ENCODE peak calls at places on chromosome 14, in seven cellular contexts. Z is ascending aorta, R is ovary, A is fibroblast of lung, Q is GM23338, I is PC-3, N is lung. C is an unnamed sample.

GRCh38 chr14:78070344-78070743 is 99.8 kb upstream of the NRXN3 start:
- DNase-seq in A (no peak), R (no peak), N (no peak), Q (no peak), I (no peak), Z (no peak), C (peak; percentile 17)

GRCh38 chr14:44914849-44915248 is 46.9 kb downstream of the KLHL28 start:
- DNase-seq in Z (no peak), N (no peak), I (peak; percentile 12), R (no peak), Q (peak; percentile 64), A (peak; percentile 38), C (peak; percentile 63)

GRCh38 chr14:35159742-35160409 is 37.5 kb downstream of the PRORP start:
- DNase-seq in I (peak; percentile 97), N (no peak), A (peak; percentile 95), R (no peak), Z (no peak), Q (no peak), C (no peak)

GRCh38 chr14:104724407-104724980 is 465 bp downstream of the ADSS1 start:
- DNase-seq in Z (peak; percentile 79), R (peak; percentile 67), Q (peak; percentile 40), A (no peak), I (no peak), N (peak; percentile 49), C (no peak)

GRCh38 chr14:103543721-103544626 is 15.0 kb downstream of the TRMT61A start:
- DNase-seq in A (no peak), Z (no peak), N (no peak), R (peak; percentile 77), I (no peak), Q (peak; percentile 44), C (no peak)

GRCh38 chr14:38211258-38211735 is 3.6 kb downstream of the SSTR1 start:
- DNase-seq in A (no peak), I (no peak), Q (peak; percentile 59), R (no peak), Z (no peak), N (no peak), C (peak; percentile 69)

GRCh38 chr14:55092326-55092725 is 36.7 kb upstream of the LGALS3 start:
- DNase-seq in A (no peak), Q (no peak), I (no peak), Z (no peak), R (no peak), N (no peak), C (no peak)

GRCh38 chr14:37968664-37969225 is 239.0 kb upstream of the SSTR1 start:
- DNase-seq in R (no peak), Q (no peak), N (no peak), A (no peak), Z (no peak), I (no peak), C (no peak)

GRCh38 chr14:102775855-102776760 is 1.1 kb upstream of the TRAF3 start:
- DNase-seq in N (no peak), I (peak; percentile 61), A (peak; percentile 85), Q (peak; percentile 40), Z (no peak), R (peak; percentile 31), C (peak; percentile 63)

GRCh38 chr14:26597136-26598080 is at the start of gene NOVA1:
- DNase-seq in Z (peak; percentile 65), Q (peak; percentile 69), I (no peak), A (no peak), N (no peak), R (peak; percentile 59), C (peak; percentile 74)

GRCh38 chr14:81455344-81455743 is 55.2 kb upstream of the STON2 start:
- DNase-seq in Z (no peak), R (no peak), Q (no peak), N (no peak), I (no peak), A (peak; percentile 68), C (no peak)

GRCh38 chr14:94458558-94459200 is 6.1 kb upstream of the SERPINA11 start:
- DNase-seq in A (no peak), R (no peak), N (no peak), Z (peak; percentile 18), Q (no peak), I (no peak), C (peak; percentile 14)

GRCh38 chr14:90140956-90141316 is 79.1 kb downstream of the KCNK13 start:
- DNase-seq in Q (peak; percentile 7), A (peak; percentile 88), Z (no peak), N (no peak), R (no peak), I (peak; percentile 81), C (no peak)

GRCh38 chr14:61525293-61526011 is 169.9 kb upstream of the HIF1A start:
- DNase-seq in N (peak; percentile 69), R (peak; percentile 47), I (peak; percentile 100), A (peak; percentile 89), Q (no peak), Z (peak; percentile 92), C (peak; percentile 15)

GRCh38 chr14:103141117-103141796 is 18.0 kb downstream of the TNFAIP2 start:
- DNase-seq in I (peak; percentile 76), Q (peak; percentile 97), R (no peak), Z (no peak), A (peak; percentile 20), N (peak; percentile 51), C (peak; percentile 94)

GRCh38 chr14:53741379-53742225 is 215.0 kb downstream of the BMP4 start:
- DNase-seq in I (no peak), A (peak; percentile 2), R (no peak), N (no peak), Q (no peak), Z (no peak), C (no peak)

GRCh38 chr14:104785708-104786080 is 9.9 kb downstream of the AKT1 start:
- DNase-seq in Z (no peak), R (no peak), N (no peak), I (no peak), Q (no peak), A (no peak), C (no peak)

GRCh38 chr14:32897724-32898064 is 41.0 kb upstream of the NPAS3 start:
- DNase-seq in N (no peak), Q (no peak), Z (no peak), I (peak; percentile 22), R (no peak), A (no peak), C (no peak)

GRCh38 chr14:68730811-68731425 is 61.9 kb downstream of the ZFP36L1 start:
- DNase-seq in I (no peak), Q (peak; percentile 69), A (no peak), R (no peak), Z (no peak), N (no peak), C (peak; percentile 63)

GRCh38 chr14:25349269-25349668 is 299.3 kb upstream of the STXBP6 start:
- DNase-seq in A (no peak), Q (no peak), I (no peak), R (peak; percentile 15), Z (no peak), N (no peak), C (no peak)

GRCh38 chr14:89013098-89013504 is 188.7 kb downstream of the TTC8 start:
- DNase-seq in N (peak; percentile 38), A (no peak), R (no peak), Z (no peak), Q (peak; percentile 84), I (peak; percentile 59), C (peak; percentile 84)

GRCh38 chr14:78254911-78255431 is 84.8 kb downstream of the NRXN3 start:
- DNase-seq in N (no peak), R (no peak), A (peak; percentile 98), Z (no peak), Q (no peak), I (peak; percentile 18), C (no peak)

GRCh38 chr14:76710093-76711010 is 50.9 kb upstream of the VASH1 start:
- DNase-seq in Z (peak; percentile 57), I (peak; percentile 69), R (no peak), A (peak; percentile 20), N (no peak), Q (peak; percentile 71), C (peak; percentile 59)

GRCh38 chr14:72291908-72292688 is 359.9 kb downstream of the RGS6 start:
- DNase-seq in Q (peak; percentile 79), A (peak; percentile 16), N (no peak), R (no peak), I (peak; percentile 85), Z (no peak), C (peak; percentile 74)

GRCh38 chr14:55603401-55603953 is 23.5 kb downstream of the KTN1 start:
- DNase-seq in I (no peak), Q (no peak), A (no peak), Z (no peak), R (no peak), N (no peak), C (no peak)

DNA sequence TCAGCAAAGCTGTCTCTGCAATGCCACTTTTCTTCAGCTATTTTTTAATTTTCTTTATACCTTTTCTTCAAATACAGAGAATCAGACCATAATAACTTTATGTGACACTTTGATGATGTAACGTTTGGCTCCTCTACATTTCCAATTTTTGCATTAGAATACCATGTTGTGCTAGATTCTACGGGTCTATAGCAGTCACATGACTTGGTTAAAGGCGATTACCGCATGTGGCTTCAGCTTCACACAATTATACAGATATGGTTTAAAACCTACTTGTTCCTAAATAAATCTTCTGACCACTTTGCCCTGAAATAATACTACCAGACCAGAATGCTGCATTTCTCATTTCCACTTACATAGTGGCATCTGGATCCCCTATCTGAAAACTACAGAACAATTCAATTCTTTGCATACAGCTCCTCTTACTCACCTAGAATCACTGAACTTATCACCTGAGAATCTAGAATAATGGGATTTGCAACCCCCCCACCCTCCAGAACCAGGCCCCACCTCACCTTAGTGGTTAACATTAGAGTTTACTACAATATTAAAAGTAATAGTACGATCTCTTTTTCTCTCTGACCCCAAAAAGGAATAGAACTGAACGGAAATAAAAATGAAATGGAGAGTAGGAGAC is 1.3 kb downstream of the MAX start:
- DNase-seq in Q (no peak), A (peak; percentile 40), N (no peak), Z (no peak), I (no peak), R (no peak), C (no peak)
- H3K27ac ChIP-seq in Q (peak overlapping the region; percentile 64), A (peak overlapping the region; percentile 32), N (no peak overlapping the region), Z (peak overlapping the region; percentile 88), I (no peak overlapping the region), R (no peak overlapping the region), C (no peak overlapping the region)

GRCh38 chr14:67513631-67514108 is 19.4 kb upstream of the PLEKHH1 start:
- DNase-seq in Q (no peak), A (no peak), R (no peak), I (no peak), N (no peak), Z (no peak), C (no peak)
- H3K27me3 ChIP-seq in Q (peaks cover 53% of the 10 kb centered on the region), A (peaks cover 20% of the 10 kb centered on the region), R (no peaks in the 10 kb centered on the region), I (peaks cover 7% of the 10 kb centered on the region), N (no peaks in the 10 kb centered on the region), Z (no peaks in the 10 kb centered on the region), C (peaks cover 74% of the 10 kb centered on the region)

GRCh38 chr14:50688875-50689274 is 20.8 kb upstream of the SAV1 start:
- DNase-seq in Z (no peak), I (no peak), A (no peak), N (no peak), R (no peak), Q (peak; percentile 42), C (peak; percentile 73)
- H3K27ac ChIP-seq in Z (no peak overlapping the region), I (no peak overlapping the region), A (no peak overlapping the region), N (no peak overlapping the region), R (no peak overlapping the region), Q (no peak overlapping the region), C (no peak overlapping the region)

DNA sequence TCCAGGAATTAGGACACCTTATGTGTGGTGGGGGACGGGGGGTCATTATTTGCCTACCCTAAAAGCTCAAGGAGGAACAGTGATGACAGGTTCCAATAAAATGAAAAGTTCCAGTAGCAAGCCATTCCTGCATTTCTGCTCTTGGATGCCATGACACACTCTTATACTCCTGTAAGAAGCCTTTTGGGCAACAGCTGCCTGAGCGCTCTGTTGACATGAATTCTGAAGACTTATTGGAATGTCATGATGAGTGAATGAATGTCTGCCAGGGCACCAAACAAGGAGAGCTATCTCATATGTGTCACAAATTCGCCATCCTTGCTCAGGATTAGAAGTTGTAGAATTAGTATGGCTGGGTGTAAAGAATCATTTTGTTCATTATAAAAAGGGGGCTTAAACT is 36.3 kb downstream of the PTGER2 start:
- DNase-seq in Z (no peak), I (no peak), N (no peak), R (no peak), Q (no peak), A (no peak), C (no peak)
- H3K27me3 ChIP-seq in Z (no peaks in the 10 kb centered on the region), I (no peaks in the 10 kb centered on the region), N (no peaks in the 10 kb centered on the region), R (no peaks in the 10 kb centered on the region), Q (no peaks in the 10 kb centered on the region), A (no peaks in the 10 kb centered on the region), C (no peaks in the 10 kb centered on the region)